ENCODE peak calls at places on chromosomes 4 and X, in five cellular contexts. One of them, this sample, is unnamed.

GRCh38 chr4:77104405-77105292 is 28.9 kb upstream of the CCNI start:
- DNase-seq in HCT116: no peak
- DNase-seq in GM23248: peak
- DNase-seq in right lobe of liver: peak
- DNase-seq in substantia nigra: peak
- DNase-seq in this sample: peak

GRCh38 chrX:130097507-130098201 is 12.6 kb downstream of the ELF4 start:
- DNase-seq in HCT116: no peak
- DNase-seq in GM23248: no peak
- DNase-seq in right lobe of liver: no peak
- DNase-seq in substantia nigra: no peak
- DNase-seq in this sample: peak

GRCh38 chr4:16967722-16968121 is 69.3 kb upstream of the LDB2 start:
- DNase-seq in HCT116: no peak
- DNase-seq in GM23248: peak
- DNase-seq in right lobe of liver: no peak
- DNase-seq in substantia nigra: no peak
- DNase-seq in this sample: no peak

GRCh38 chr4:184471872-184472539 is 2.3 kb downstream of the IRF2 start:
- DNase-seq in HCT116: no peak
- DNase-seq in GM23248: peak
- DNase-seq in right lobe of liver: no peak
- DNase-seq in substantia nigra: no peak
- DNase-seq in this sample: no peak

GRCh38 chr4:63786181-63786580 is 623.1 kb downstream of the TECRL start:
- DNase-seq in HCT116: no peak
- DNase-seq in GM23248: no peak
- DNase-seq in right lobe of liver: no peak
- DNase-seq in substantia nigra: no peak
- DNase-seq in this sample: no peak

GRCh38 chr4:80073362-80074008 is 456 bp upstream of the ANTXR2 start:
- DNase-seq in HCT116: no peak
- DNase-seq in GM23248: no peak
- DNase-seq in right lobe of liver: no peak
- DNase-seq in substantia nigra: no peak
- DNase-seq in this sample: no peak

GRCh38 chrX:131841496-131842410 is 181.3 kb upstream of the STK26 start:
- DNase-seq in HCT116: peak
- DNase-seq in GM23248: peak
- DNase-seq in right lobe of liver: no peak
- DNase-seq in substantia nigra: no peak
- DNase-seq in this sample: peak

GRCh38 chr4:183255487-183255886 is 64.6 kb downstream of the CLDN22 start:
- DNase-seq in HCT116: no peak
- DNase-seq in GM23248: peak
- DNase-seq in right lobe of liver: no peak
- DNase-seq in substantia nigra: no peak
- DNase-seq in this sample: no peak

GRCh38 chr4:152605641-152606304 is 69.9 kb upstream of the FBXW7 start:
- DNase-seq in HCT116: no peak
- DNase-seq in GM23248: peak
- DNase-seq in right lobe of liver: no peak
- DNase-seq in substantia nigra: no peak
- DNase-seq in this sample: no peak

GRCh38 chr4:20354120-20354519 is 102.4 kb downstream of the SLIT2 start:
- DNase-seq in HCT116: no peak
- DNase-seq in GM23248: no peak
- DNase-seq in right lobe of liver: no peak
- DNase-seq in substantia nigra: no peak
- DNase-seq in this sample: no peak

GRCh38 chr4:184588893-184589292 is 60.4 kb downstream of the CASP3 start:
- DNase-seq in HCT116: no peak
- DNase-seq in GM23248: no peak
- DNase-seq in right lobe of liver: no peak
- DNase-seq in substantia nigra: no peak
- DNase-seq in this sample: no peak

GRCh38 chr4:77920371-77920770 is 57.7 kb downstream of the MRPL1 start:
- DNase-seq in HCT116: no peak
- DNase-seq in GM23248: no peak
- DNase-seq in right lobe of liver: no peak
- DNase-seq in substantia nigra: no peak
- DNase-seq in this sample: no peak

GRCh38 chr4:158314756-158315487 is 104.6 kb downstream of the TMEM144 start:
- DNase-seq in HCT116: no peak
- DNase-seq in GM23248: peak
- DNase-seq in right lobe of liver: no peak
- DNase-seq in substantia nigra: no peak
- DNase-seq in this sample: peak

GRCh38 chrX:13808865-13809264 is 8.0 kb downstream of the GPM6B start:
- DNase-seq in HCT116: no peak
- DNase-seq in GM23248: no peak
- DNase-seq in right lobe of liver: no peak
- DNase-seq in substantia nigra: no peak
- DNase-seq in this sample: no peak

GRCh38 chr4:94758700-94759399 is 1.1 kb downstream of the BMPR1B start:
- DNase-seq in HCT116: no peak
- DNase-seq in GM23248: peak
- DNase-seq in right lobe of liver: no peak
- DNase-seq in substantia nigra: no peak
- DNase-seq in this sample: no peak

GRCh38 chr4:17567267-17567666 is 9.7 kb upstream of the LAP3 start:
- DNase-seq in HCT116: no peak
- DNase-seq in GM23248: peak
- DNase-seq in right lobe of liver: no peak
- DNase-seq in substantia nigra: no peak
- DNase-seq in this sample: no peak

GRCh38 chr4:110533940-110534339 is 58.0 kb downstream of the ENPEP start:
- DNase-seq in HCT116: peak
- DNase-seq in GM23248: peak
- DNase-seq in right lobe of liver: no peak
- DNase-seq in substantia nigra: no peak
- DNase-seq in this sample: peak

GRCh38 chr4:184529283-184529682 is 54.9 kb upstream of the IRF2 start:
- DNase-seq in HCT116: no peak
- DNase-seq in GM23248: no peak
- DNase-seq in right lobe of liver: no peak
- DNase-seq in substantia nigra: peak
- DNase-seq in this sample: peak

GRCh38 chr4:40173470-40173875 is 23.4 kb upstream of the RHOH start:
- DNase-seq in HCT116: no peak
- DNase-seq in GM23248: no peak
- DNase-seq in right lobe of liver: no peak
- DNase-seq in substantia nigra: no peak
- DNase-seq in this sample: no peak

GRCh38 chr4:138673053-138673452 is 342.5 kb upstream of the NOCT start:
- DNase-seq in HCT116: no peak
- DNase-seq in GM23248: no peak
- DNase-seq in right lobe of liver: no peak
- DNase-seq in substantia nigra: no peak
- DNase-seq in this sample: no peak

GRCh38 chr4:138243369-138243768 is 1.2 kb upstream of the SLC7A11 start:
- DNase-seq in HCT116: peak
- DNase-seq in GM23248: no peak
- DNase-seq in right lobe of liver: no peak
- DNase-seq in substantia nigra: no peak
- DNase-seq in this sample: no peak

GRCh38 chr4:139824882-139825522 is 159.4 kb downstream of the MGST2 start:
- DNase-seq in HCT116: no peak
- DNase-seq in GM23248: no peak
- DNase-seq in right lobe of liver: no peak
- DNase-seq in substantia nigra: no peak
- DNase-seq in this sample: no peak

DNA sequence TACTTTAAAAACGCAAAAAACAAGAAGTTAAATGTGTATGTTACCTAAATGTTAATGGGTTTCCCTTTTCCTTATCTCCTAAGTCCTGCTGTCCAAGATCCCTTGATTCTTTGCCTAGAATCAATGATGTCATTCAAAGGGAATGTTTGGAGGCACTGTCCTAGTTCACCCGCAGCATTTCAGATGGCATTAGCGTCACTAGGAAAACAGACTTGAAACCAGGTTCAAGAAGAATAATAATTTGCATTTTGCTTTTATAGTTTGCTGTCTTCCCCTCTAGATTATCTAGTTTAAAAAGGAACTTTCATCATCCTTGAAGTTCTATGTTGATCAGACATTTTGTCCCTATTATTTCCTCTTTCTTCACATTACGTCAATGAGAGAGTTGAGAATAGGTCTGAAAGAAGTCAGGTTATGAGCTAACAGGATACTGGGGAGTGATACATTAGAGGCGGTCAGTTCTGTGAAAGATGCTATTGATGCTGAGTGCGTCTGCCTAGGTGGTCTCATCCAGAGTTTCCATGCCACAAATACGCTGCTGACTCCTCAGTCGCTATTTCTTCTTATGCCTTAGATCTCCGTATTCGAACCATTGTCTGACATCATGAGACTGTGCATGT is 234.1 kb upstream of the PGRMC2 start:
- DNase-seq in HCT116: no peak
- DNase-seq in GM23248: peak
- DNase-seq in right lobe of liver: no peak
- DNase-seq in substantia nigra: no peak
- DNase-seq in this sample: no peak
- H3K27ac ChIP-seq in HCT116: no peak
- H3K27ac ChIP-seq in GM23248: peak
- H3K27ac ChIP-seq in right lobe of liver: no peak
- H3K27ac ChIP-seq in substantia nigra: no peak
- H3K27ac ChIP-seq in this sample: no peak

DNA sequence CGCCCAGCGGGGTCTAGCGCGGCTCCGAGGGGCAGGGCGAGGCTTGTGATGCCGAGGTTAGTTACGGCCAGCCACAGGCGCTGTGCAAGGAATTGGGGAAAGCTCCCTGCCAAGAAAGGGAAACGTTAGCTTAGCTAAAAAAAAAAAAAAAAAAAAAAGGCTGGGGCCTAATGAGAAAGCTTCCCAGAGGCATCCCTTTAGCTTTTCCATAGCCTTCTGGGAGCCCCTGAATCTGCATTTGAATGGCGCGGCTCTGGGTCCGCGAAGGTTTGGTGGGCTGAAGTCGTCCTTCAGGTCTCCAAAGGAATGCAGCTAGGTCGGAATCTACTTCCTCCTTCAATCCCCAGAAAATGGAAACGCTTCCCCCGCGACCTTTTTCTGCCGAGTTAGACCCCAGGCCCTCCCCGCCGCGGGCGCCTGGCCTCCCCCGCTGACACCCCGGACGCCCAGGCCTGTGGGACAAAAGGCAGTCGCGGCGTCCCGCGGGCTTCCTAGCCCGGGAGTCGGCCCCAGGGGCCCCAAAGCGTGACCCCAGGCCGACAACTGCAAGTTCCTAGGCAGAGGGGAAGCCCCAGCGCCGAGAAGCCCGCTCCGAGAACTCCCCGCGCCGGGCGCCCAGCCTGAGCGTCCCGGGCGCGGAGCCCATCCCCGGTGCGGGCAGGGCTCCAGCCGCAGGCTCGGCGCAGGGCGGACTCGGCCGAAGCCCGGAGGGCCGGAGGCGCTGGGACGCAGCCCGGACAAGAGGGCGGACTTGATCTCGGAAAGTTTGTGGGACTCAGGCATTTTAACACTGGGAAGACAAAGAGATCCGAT is 598 bp upstream of the FAT1 start:
- DNase-seq in HCT116: no peak
- DNase-seq in GM23248: peak
- DNase-seq in right lobe of liver: peak
- DNase-seq in substantia nigra: no peak
- DNase-seq in this sample: peak
- H3K27ac ChIP-seq in HCT116: peak
- H3K27ac ChIP-seq in GM23248: peak
- H3K27ac ChIP-seq in right lobe of liver: peak
- H3K27ac ChIP-seq in substantia nigra: no peak
- H3K27ac ChIP-seq in this sample: no peak

DNA sequence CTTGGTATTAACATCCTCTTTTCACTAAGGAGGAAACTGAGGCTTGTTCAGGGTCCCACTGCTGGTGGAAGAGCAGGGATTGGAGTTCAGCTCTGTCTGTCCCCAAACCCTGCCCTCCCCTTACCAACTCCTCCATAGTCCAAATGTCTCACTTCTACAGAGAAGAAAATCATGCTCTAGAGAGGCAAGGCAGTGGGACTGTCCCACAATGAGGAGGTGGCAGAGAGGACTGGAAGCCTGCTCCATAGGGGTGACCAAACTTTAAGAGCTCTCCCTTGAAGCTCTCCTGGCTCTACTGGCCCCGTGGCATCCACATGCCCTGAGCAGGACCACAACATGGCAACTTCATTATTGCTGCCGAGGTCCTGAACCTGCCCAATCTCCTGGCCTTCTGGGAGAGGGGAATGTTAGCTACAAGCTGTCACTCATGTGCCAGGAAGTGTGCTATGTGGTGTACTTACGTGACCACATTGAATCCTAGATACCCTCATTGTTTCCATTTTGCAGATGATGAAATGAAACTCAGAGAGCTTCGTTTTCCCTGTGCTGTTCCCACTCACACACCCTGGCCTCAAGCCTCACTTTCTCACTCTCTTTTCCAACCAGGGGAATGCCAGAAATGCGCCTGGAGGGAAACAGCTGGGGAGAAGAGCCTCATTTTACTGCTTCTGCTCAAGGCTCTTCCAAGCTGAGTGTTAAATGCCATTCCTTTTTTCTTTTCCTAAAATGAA is 71.5 kb downstream of the ANAPC4 start:
- DNase-seq in HCT116: no peak
- DNase-seq in GM23248: peak
- DNase-seq in right lobe of liver: no peak
- DNase-seq in substantia nigra: no peak
- DNase-seq in this sample: no peak
- H3K27ac ChIP-seq in HCT116: no peak
- H3K27ac ChIP-seq in GM23248: peak
- H3K27ac ChIP-seq in right lobe of liver: no peak
- H3K27ac ChIP-seq in substantia nigra: no peak
- H3K27ac ChIP-seq in this sample: no peak

GRCh38 chr4:24559889-24560288 is 24.5 kb downstream of the DHX15 start:
- DNase-seq in HCT116: no peak
- DNase-seq in GM23248: peak
- DNase-seq in right lobe of liver: no peak
- DNase-seq in substantia nigra: no peak
- DNase-seq in this sample: no peak
- H3K27ac ChIP-seq in HCT116: no peak
- H3K27ac ChIP-seq in GM23248: peak
- H3K27ac ChIP-seq in right lobe of liver: no peak
- H3K27ac ChIP-seq in substantia nigra: no peak
- H3K27ac ChIP-seq in this sample: peak